ENCODE peak calls at places on chromosomes 13 and 19, in four cellular contexts. One of them, this sample, is unnamed.

GRCh38 chr19:19276851-19277250 is 3.8 kb upstream of the TM6SF2 start:
- DNase-seq in fibroblast of mammary gland: no peak
- DNase-seq in EH: no peak
- DNase-seq in nucleus accumbens: no peak
- DNase-seq in this sample: no peak

GRCh38 chr19:47742636-47743035 is 2.7 kb upstream of the NOP53 start:
- DNase-seq in fibroblast of mammary gland: peak
- DNase-seq in EH: peak
- DNase-seq in nucleus accumbens: no peak
- DNase-seq in this sample: no peak

GRCh38 chr19:45601524-45602522 is at the start of gene GPR4:
- DNase-seq in fibroblast of mammary gland: no peak
- DNase-seq in EH: peak
- DNase-seq in nucleus accumbens: no peak
- DNase-seq in this sample: peak

GRCh38 chr19:48053856-48054255 is 10.0 kb upstream of the CABP5 start:
- DNase-seq in fibroblast of mammary gland: no peak
- DNase-seq in EH: peak
- DNase-seq in nucleus accumbens: no peak
- DNase-seq in this sample: no peak

GRCh38 chr19:38527466-38528136 is 90.2 kb downstream of the MAP4K1 start:
- DNase-seq in fibroblast of mammary gland: no peak
- DNase-seq in EH: no peak
- DNase-seq in nucleus accumbens: no peak
- DNase-seq in this sample: no peak

GRCh38 chr19:28710278-28710677 is 502.7 kb downstream of the UQCRFS1 start:
- DNase-seq in fibroblast of mammary gland: peak
- DNase-seq in EH: peak
- DNase-seq in nucleus accumbens: no peak
- DNase-seq in this sample: peak

GRCh38 chr13:98997738-98998641 is 20.1 kb upstream of the DOCK9 start:
- DNase-seq in fibroblast of mammary gland: peak
- DNase-seq in EH: peak
- DNase-seq in nucleus accumbens: no peak
- DNase-seq in this sample: peak

GRCh38 chr19:2607712-2608601 is 94.5 kb downstream of the GNG7 start:
- DNase-seq in fibroblast of mammary gland: no peak
- DNase-seq in EH: no peak
- DNase-seq in nucleus accumbens: no peak
- DNase-seq in this sample: no peak

GRCh38 chr19:29396925-29397324 is 128.9 kb upstream of the VSTM2B start:
- DNase-seq in fibroblast of mammary gland: no peak
- DNase-seq in EH: no peak
- DNase-seq in nucleus accumbens: no peak
- DNase-seq in this sample: no peak